ENCODE peak calls at places on chromosome X, in five cellular contexts. F, I, P, K and S are unnamed samples.

GRCh38 chrX:83469551-83469950 is 38.5 kb upstream of the POU3F4 start:
- DNase-seq in K (peak; percentile 10), P (no peak), F (peak; percentile 6), I (peak; percentile 21), S (peak; percentile 0)

GRCh38 chrX:125004799-125005198 is 314.9 kb upstream of the TEX13C start:
- DNase-seq in I (no peak), P (no peak), K (no peak), F (no peak), S (no peak)

GRCh38 chrX:40003982-40004535 is 93.7 kb downstream of the BCOR start:
- DNase-seq in I (no peak), F (no peak), P (no peak), K (no peak), S (no peak)

GRCh38 chrX:68703849-68704248 is 56.4 kb downstream of the STARD8 start:
- DNase-seq in F (no peak), I (no peak), P (no peak), K (no peak), S (no peak)

GRCh38 chrX:53073115-53073581 is 9.0 kb upstream of the TSPYL2 start:
- DNase-seq in I (no peak), K (no peak), P (no peak), F (no peak), S (no peak)

GRCh38 chrX:118211891-118212816 is 95.5 kb upstream of the KLHL13 start:
- DNase-seq in P (no peak), F (no peak), K (no peak), I (no peak), S (no peak)

GRCh38 chrX:26788402-26788998 is 572.5 kb downstream of the MAGEB5 start:
- DNase-seq in P (no peak), F (no peak), I (no peak), K (no peak), S (no peak)

GRCh38 chrX:41761169-41761568 is 37.2 kb downstream of the GPR82 start:
- DNase-seq in P (no peak), F (no peak), K (no peak), I (no peak), S (no peak)

GRCh38 chrX:130834149-130834548 is 68.9 kb downstream of the ENOX2 start:
- DNase-seq in I (no peak), F (no peak), K (no peak), P (no peak), S (no peak)

GRCh38 chrX:50910685-50911176 is at the start of gene BMP15:
- DNase-seq in I (no peak), F (no peak), K (no peak), P (no peak), S (no peak)

GRCh38 chrX:9847071-9847470 is 60.8 kb downstream of the SHROOM2 start:
- DNase-seq in P (peak; percentile 87), I (peak; percentile 58), K (peak; percentile 75), F (no peak), S (peak; percentile 76)

GRCh38 chrX:16999275-16999674 is 52.8 kb downstream of the REPS2 start:
- DNase-seq in F (no peak), P (no peak), I (no peak), K (no peak), S (no peak)

GRCh38 chrX:117458243-117458968 is 658.2 kb downstream of the KLHL13 start:
- DNase-seq in I (no peak), P (no peak), K (no peak), F (no peak), S (no peak)

GRCh38 chrX:42714981-42715688 is 62.8 kb downstream of the PPP1R2C start:
- DNase-seq in K (no peak), P (no peak), F (peak; percentile 38), I (peak; percentile 76), S (peak; percentile 34)

GRCh38 chrX:18426004-18426320 is 554 bp downstream of the CDKL5 start:
- DNase-seq in F (no peak), K (peak; percentile 16), P (no peak), I (no peak), S (no peak)

GRCh38 chrX:3699841-3700381 is 13.5 kb downstream of the PRKX start:
- DNase-seq in F (no peak), P (no peak), K (peak; percentile 30), I (no peak), S (no peak)

GRCh38 chrX:47815901-47816845 is 20.5 kb upstream of the ZNF81 start:
- DNase-seq in F (peak; percentile 40), K (peak; percentile 4), P (no peak), I (no peak), S (no peak)

GRCh38 chrX:119427024-119427794 is 28.1 kb downstream of the SLC25A43 start:
- DNase-seq in F (no peak), K (peak; percentile 26), I (no peak), P (peak; percentile 18), S (peak; percentile 53)

GRCh38 chrX:150767475-150768131 is 74.4 kb downstream of the MTMR1 start:
- DNase-seq in F (peak; percentile 58), K (peak; percentile 71), I (peak; percentile 56), P (peak; percentile 95), S (peak; percentile 92)

GRCh38 chrX:17474892-17475291 is 99.9 kb downstream of the NHS start:
- DNase-seq in P (no peak), K (peak; percentile 75), I (no peak), F (peak; percentile 57), S (peak; percentile 76)

GRCh38 chrX:1306909-1307625 is 29.5 kb upstream of the IL3RA start:
- DNase-seq in I (no peak), F (no peak), P (no peak), K (no peak), S (no peak)

GRCh38 chrX:53316121-53316859 is 34.9 kb upstream of the IQSEC2 start:
- DNase-seq in F (no peak), P (no peak), I (no peak), K (no peak), S (no peak)

DNA sequence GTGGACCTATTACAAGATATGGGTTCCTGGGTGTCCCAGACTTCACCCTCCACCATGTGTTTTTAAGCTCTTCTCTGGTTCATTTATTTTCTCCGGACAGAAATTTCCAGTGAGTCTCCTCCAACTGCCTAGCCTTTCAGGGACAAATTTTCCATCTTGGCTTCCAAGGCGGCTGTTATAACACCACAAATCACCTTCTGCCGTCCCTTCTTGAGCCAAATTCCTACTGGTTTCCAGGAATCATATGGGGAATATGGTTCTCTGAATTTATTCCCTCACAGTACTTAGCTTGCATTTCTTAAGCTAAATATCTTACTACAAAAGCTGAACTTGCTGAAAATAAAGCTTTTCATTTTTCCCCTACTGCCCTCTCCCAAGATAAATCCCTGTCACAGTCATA is 18.8 kb downstream of the NEXMIF start:
- DNase-seq in F (no peak), I (no peak), P (no peak), K (no peak), S (no peak)
- H2AFZ ChIP-seq in F (no peak overlapping the region), I (no peak overlapping the region), P (no peak overlapping the region), K (no peak overlapping the region), S (no peak overlapping the region)

GRCh38 chrX:97401154-97401553 is 517.4 kb downstream of the RPA4 start:
- DNase-seq in K (no peak), P (no peak), F (no peak), I (no peak), S (no peak)
- H3K4me1 ChIP-seq in K (peaks cover 4% of the 10 kb centered on the region), P (no peaks in the 10 kb centered on the region), F (no peaks in the 10 kb centered on the region), I (peaks cover 27% of the 10 kb centered on the region), S (peaks cover 3% of the 10 kb centered on the region)

DNA sequence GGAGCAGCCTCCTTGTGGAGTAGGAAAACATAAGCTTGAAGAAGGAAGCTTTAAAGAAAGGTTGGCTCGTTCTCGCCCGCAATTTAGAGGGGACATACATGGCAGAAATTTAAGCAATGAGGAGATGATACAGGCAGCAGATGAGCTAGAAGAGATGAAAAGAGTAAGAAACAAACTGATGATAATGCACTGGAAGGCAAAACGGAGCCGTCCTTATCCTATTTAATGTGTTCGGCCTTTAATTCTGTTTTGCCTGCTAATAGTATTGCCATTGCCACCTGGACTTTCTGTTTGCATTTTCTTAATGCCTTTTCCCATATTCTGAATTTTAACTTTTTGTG is 1.4 kb downstream of the TCEAL1 start:
- DNase-seq in I (no peak), P (no peak), F (no peak), K (no peak), S (no peak)
- H2AFZ ChIP-seq in I (peak overlapping the region; percentile 97), P (no peak overlapping the region), F (peak overlapping the region; percentile 80), K (peak overlapping the region; percentile 95), S (peak overlapping the region; percentile 84)

GRCh38 chrX:136198010-136198409 is 50.7 kb downstream of the FHL1 start:
- DNase-seq in K (no peak), F (no peak), P (no peak), I (no peak), S (no peak)
- H3K4me1 ChIP-seq in K (peaks cover 27% of the 10 kb centered on the region), F (no peaks in the 10 kb centered on the region), P (peaks cover 7% of the 10 kb centered on the region), I (no peaks in the 10 kb centered on the region), S (peaks cover 14% of the 10 kb centered on the region)

DNA sequence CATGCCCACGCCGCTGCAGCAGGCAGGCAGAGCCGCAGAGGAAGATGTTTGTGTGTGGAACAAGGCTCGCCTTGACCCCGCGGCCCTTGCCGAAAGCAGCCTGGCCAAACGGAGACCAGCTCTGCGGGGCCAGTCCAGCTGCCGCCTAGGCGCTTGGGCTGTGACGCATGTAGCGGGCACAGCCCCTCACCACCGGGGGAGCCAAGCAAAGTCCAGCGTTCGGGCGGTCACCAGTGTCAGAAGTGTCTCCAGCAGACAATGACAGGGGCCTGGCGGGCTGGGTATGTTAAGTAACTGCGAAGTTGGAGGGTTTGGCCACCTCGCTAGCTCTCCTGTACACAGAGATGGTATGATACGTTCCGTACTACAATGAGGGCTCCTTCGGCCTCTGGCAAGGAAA is 1.3 kb downstream of the AMER1 start:
- DNase-seq in F (no peak), K (peak; percentile 46), P (peak; percentile 2), I (peak; percentile 31), S (no peak)
- H2AFZ ChIP-seq in F (peak overlapping the region; percentile 80), K (peak overlapping the region; percentile 89), P (no peak overlapping the region), I (peak overlapping the region; percentile 45), S (peak overlapping the region; percentile 83)

GRCh38 chrX:153727108-153727931 is 2.7 kb downstream of the ABCD1 start:
- DNase-seq in P (no peak), I (no peak), K (peak; percentile 59), F (no peak), S (no peak)

GRCh38 chrX:153726286-153727107 is 1.8 kb downstream of the ABCD1 start:
- DNase-seq in F (no peak), K (peak; percentile 73), I (peak; percentile 63), P (peak; percentile 77), S (peak; percentile 46)

GRCh38 chrX:153724252-153725038 is at the start of the genes ABCD1 and BCAP31:
- DNase-seq in P (peak; percentile 89), F (peak; percentile 84), K (peak; percentile 91), I (peak; percentile 95), S (peak; percentile 47)

GRCh38 chrX:153725039-153725831 is 579 bp downstream of the ABCD1 start:
- DNase-seq in P (no peak), I (no peak), K (no peak), F (no peak), S (no peak)

GRCh38 chrX:153725832-153726285 is 1.2 kb downstream of the ABCD1 start:
- DNase-seq in K (peak; percentile 36), I (no peak), F (no peak), P (no peak), S (no peak)
- H3K4me1 ChIP-seq in K (peaks cover 18% of the 10 kb centered on the region), I (peaks cover 32% of the 10 kb centered on the region), F (peaks cover 30% of the 10 kb centered on the region), P (peaks cover 36% of the 10 kb centered on the region), S (peaks cover 29% of the 10 kb centered on the region)

GRCh38 chrX:78923198-78924015 is 21.8 kb upstream of the P2RY10 start:
- DNase-seq in P (no peak), I (no peak), K (no peak), F (no peak), S (no peak)
- H2AFZ ChIP-seq in P (no peak overlapping the region), I (no peak overlapping the region), K (no peak overlapping the region), F (no peak overlapping the region), S (no peak overlapping the region)